ENCODE peak calls at places on chromosomes 4 and X, in seven cellular contexts. One of them, this sample, is unnamed.

GRCh38 chrX:150087612-150088011 is 149.3 kb upstream of the EOLA2 start:
- DNase-seq in EH: no peak
- DNase-seq in CD8-positive, alpha-beta memory T cell: no peak
- DNase-seq in HTR-8/SVneo: no peak
- DNase-seq in AG20443: no peak
- DNase-seq in AG10803: no peak
- DNase-seq in HFFc6: no peak
- DNase-seq in this sample: no peak

GRCh38 chr4:185421366-185422124 is 4.2 kb downstream of the UFSP2 start:
- DNase-seq in EH: peak; percentile 76
- DNase-seq in CD8-positive, alpha-beta memory T cell: no peak
- DNase-seq in HTR-8/SVneo: no peak
- DNase-seq in AG20443: peak; percentile 11
- DNase-seq in AG10803: peak; percentile 49
- DNase-seq in HFFc6: peak; percentile 53
- DNase-seq in this sample: no peak

GRCh38 chr4:186900980-186901379 is 177.3 kb upstream of the FAT1 start:
- DNase-seq in EH: peak; percentile 27
- DNase-seq in CD8-positive, alpha-beta memory T cell: no peak
- DNase-seq in HTR-8/SVneo: no peak
- DNase-seq in AG20443: no peak
- DNase-seq in AG10803: no peak
- DNase-seq in HFFc6: no peak
- DNase-seq in this sample: no peak

GRCh38 chr4:102564399-102564921 is 63.3 kb downstream of the NFKB1 start:
- DNase-seq in EH: peak; percentile 54
- DNase-seq in CD8-positive, alpha-beta memory T cell: no peak
- DNase-seq in HTR-8/SVneo: no peak
- DNase-seq in AG20443: peak; percentile 65
- DNase-seq in AG10803: peak; percentile 69
- DNase-seq in HFFc6: peak; percentile 27
- DNase-seq in this sample: no peak

GRCh38 chr4:164012396-164013027 is 518.0 kb downstream of the TMA16 start:
- DNase-seq in EH: no peak
- DNase-seq in CD8-positive, alpha-beta memory T cell: no peak
- DNase-seq in HTR-8/SVneo: peak; percentile 21
- DNase-seq in AG20443: no peak
- DNase-seq in AG10803: no peak
- DNase-seq in HFFc6: no peak
- DNase-seq in this sample: no peak

GRCh38 chrX:20507901-20508620 is 241.4 kb upstream of the RPS6KA3 start:
- DNase-seq in EH: no peak
- DNase-seq in CD8-positive, alpha-beta memory T cell: no peak
- DNase-seq in HTR-8/SVneo: no peak
- DNase-seq in AG20443: no peak
- DNase-seq in AG10803: no peak
- DNase-seq in HFFc6: peak; percentile 42
- DNase-seq in this sample: no peak

GRCh38 chr4:116358633-116359222 is 726.6 kb downstream of the TRAM1L1 start:
- DNase-seq in EH: peak; percentile 36
- DNase-seq in CD8-positive, alpha-beta memory T cell: no peak
- DNase-seq in HTR-8/SVneo: peak; percentile 41
- DNase-seq in AG20443: peak; percentile 76
- DNase-seq in AG10803: peak; percentile 49
- DNase-seq in HFFc6: peak; percentile 36
- DNase-seq in this sample: no peak

GRCh38 chrX:47608130-47608810 is 11.4 kb downstream of the SYN1 start:
- DNase-seq in EH: no peak
- DNase-seq in CD8-positive, alpha-beta memory T cell: no peak
- DNase-seq in HTR-8/SVneo: no peak
- DNase-seq in AG20443: no peak
- DNase-seq in AG10803: no peak
- DNase-seq in HFFc6: no peak
- DNase-seq in this sample: peak; percentile 22

GRCh38 chr4:171024720-171025303 is 788.4 kb upstream of the GALNTL6 start:
- DNase-seq in EH: no peak
- DNase-seq in CD8-positive, alpha-beta memory T cell: no peak
- DNase-seq in HTR-8/SVneo: no peak
- DNase-seq in AG20443: no peak
- DNase-seq in AG10803: no peak
- DNase-seq in HFFc6: no peak
- DNase-seq in this sample: no peak

GRCh38 chr4:174119818-174120217 is 163.6 kb downstream of the FBXO8 start:
- DNase-seq in EH: no peak
- DNase-seq in CD8-positive, alpha-beta memory T cell: no peak
- DNase-seq in HTR-8/SVneo: no peak
- DNase-seq in AG20443: no peak
- DNase-seq in AG10803: no peak
- DNase-seq in HFFc6: no peak
- DNase-seq in this sample: no peak

GRCh38 chr4:122739174-122739573 is 6.7 kb downstream of the BBS12 start:
- DNase-seq in EH: peak; percentile 92
- DNase-seq in CD8-positive, alpha-beta memory T cell: no peak
- DNase-seq in HTR-8/SVneo: no peak
- DNase-seq in AG20443: peak; percentile 64
- DNase-seq in AG10803: peak; percentile 94
- DNase-seq in HFFc6: peak; percentile 84
- DNase-seq in this sample: no peak

GRCh38 chr4:4182835-4183568 is 43.7 kb downstream of the OTOP1 start:
- DNase-seq in EH: peak; percentile 4
- DNase-seq in CD8-positive, alpha-beta memory T cell: no peak
- DNase-seq in HTR-8/SVneo: peak; percentile 20
- DNase-seq in AG20443: peak; percentile 20
- DNase-seq in AG10803: peak; percentile 2
- DNase-seq in HFFc6: no peak
- DNase-seq in this sample: no peak

GRCh38 chr4:128525939-128526630 is 238.5 kb upstream of the PGRMC2 start:
- DNase-seq in EH: peak; percentile 41
- DNase-seq in CD8-positive, alpha-beta memory T cell: no peak
- DNase-seq in HTR-8/SVneo: no peak
- DNase-seq in AG20443: no peak
- DNase-seq in AG10803: peak; percentile 68
- DNase-seq in HFFc6: no peak
- DNase-seq in this sample: no peak

GRCh38 chr4:127049506-127049905 is 583.3 kb upstream of the INTU start:
- DNase-seq in EH: peak; percentile 24
- DNase-seq in CD8-positive, alpha-beta memory T cell: no peak
- DNase-seq in HTR-8/SVneo: no peak
- DNase-seq in AG20443: no peak
- DNase-seq in AG10803: no peak
- DNase-seq in HFFc6: peak; percentile 6
- DNase-seq in this sample: no peak

GRCh38 chr4:123832173-123833026 is 435.8 kb downstream of the SPRY1 start:
- DNase-seq in EH: peak; percentile 100
- DNase-seq in CD8-positive, alpha-beta memory T cell: no peak
- DNase-seq in HTR-8/SVneo: peak; percentile 71
- DNase-seq in AG20443: peak; percentile 84
- DNase-seq in AG10803: peak; percentile 100
- DNase-seq in HFFc6: peak; percentile 97
- DNase-seq in this sample: no peak

GRCh38 chr4:122876456-122876855 is 45.9 kb downstream of the NUDT6 start:
- DNase-seq in EH: peak; percentile 60
- DNase-seq in CD8-positive, alpha-beta memory T cell: no peak
- DNase-seq in HTR-8/SVneo: no peak
- DNase-seq in AG20443: no peak
- DNase-seq in AG10803: peak; percentile 30
- DNase-seq in HFFc6: peak; percentile 19
- DNase-seq in this sample: no peak

GRCh38 chrX:151711787-151712186 is 4.0 kb upstream of the FATE1 start:
- DNase-seq in EH: no peak
- DNase-seq in CD8-positive, alpha-beta memory T cell: no peak
- DNase-seq in HTR-8/SVneo: no peak
- DNase-seq in AG20443: peak; percentile 20
- DNase-seq in AG10803: no peak
- DNase-seq in HFFc6: no peak
- DNase-seq in this sample: no peak

GRCh38 chr4:127140306-127140705 is 492.5 kb upstream of the INTU start:
- DNase-seq in EH: peak; percentile 44
- DNase-seq in CD8-positive, alpha-beta memory T cell: no peak
- DNase-seq in HTR-8/SVneo: peak; percentile 36
- DNase-seq in AG20443: peak; percentile 19
- DNase-seq in AG10803: peak; percentile 53
- DNase-seq in HFFc6: peak; percentile 9
- DNase-seq in this sample: no peak

GRCh38 chr4:84927428-84927827 is 39.1 kb downstream of the WDFY3 start:
- DNase-seq in EH: no peak
- DNase-seq in CD8-positive, alpha-beta memory T cell: no peak
- DNase-seq in HTR-8/SVneo: no peak
- DNase-seq in AG20443: no peak
- DNase-seq in AG10803: no peak
- DNase-seq in HFFc6: no peak
- DNase-seq in this sample: no peak

This sample was measured in frontal cortex.